ENCODE peak calls at places on chromosomes 5 and 9, in five cellular contexts. One of them, this sample, is unnamed.

GRCh38 chr9:131976157-131976740 is 103.4 kb downstream of the MED27 start:
- DNase-seq in T1000: no peak
- DNase-seq in neural crest cell: no peak
- DNase-seq in neural progenitor cell: no peak
- DNase-seq in germinal center: no peak
- DNase-seq in this sample: no peak

GRCh38 chr9:78578016-78578555 is 281.2 kb downstream of the PSAT1 start:
- DNase-seq in germinal center: no peak
- DNase-seq in T1000: no peak
- DNase-seq in neural progenitor cell: no peak
- DNase-seq in neural crest cell: no peak
- DNase-seq in this sample: no peak

GRCh38 chr5:111223790-111224560 is at the start of gene CAMK4:
- DNase-seq in neural crest cell: peak
- DNase-seq in neural progenitor cell: peak
- DNase-seq in germinal center: peak
- DNase-seq in T1000: peak
- DNase-seq in this sample: peak

GRCh38 chr9:76219555-76220151 is 174.6 kb downstream of the RFK start:
- DNase-seq in germinal center: no peak
- DNase-seq in neural crest cell: no peak
- DNase-seq in neural progenitor cell: peak
- DNase-seq in T1000: no peak
- DNase-seq in this sample: no peak

GRCh38 chr5:35741126-35741711 is 115.5 kb upstream of the IL7R start:
- DNase-seq in germinal center: no peak
- DNase-seq in neural crest cell: no peak
- DNase-seq in T1000: no peak
- DNase-seq in neural progenitor cell: no peak
- DNase-seq in this sample: no peak

GRCh38 chr5:126000533-126000932 is 422.7 kb upstream of the GRAMD2B start:
- DNase-seq in neural progenitor cell: no peak
- DNase-seq in germinal center: no peak
- DNase-seq in neural crest cell: no peak
- DNase-seq in T1000: no peak
- DNase-seq in this sample: no peak

GRCh38 chr5:176535101-176535654 is 2.0 kb downstream of the RNF44 start:
- DNase-seq in T1000: no peak
- DNase-seq in neural crest cell: no peak
- DNase-seq in neural progenitor cell: no peak
- DNase-seq in germinal center: peak
- DNase-seq in this sample: no peak

GRCh38 chr5:67375606-67376005 is 179.0 kb upstream of the CD180 start:
- DNase-seq in neural progenitor cell: no peak
- DNase-seq in germinal center: peak
- DNase-seq in neural crest cell: no peak
- DNase-seq in T1000: no peak
- DNase-seq in this sample: no peak

GRCh38 chr5:71873202-71873601 is 154.1 kb downstream of the CARTPT start:
- DNase-seq in T1000: no peak
- DNase-seq in germinal center: no peak
- DNase-seq in neural crest cell: no peak
- DNase-seq in neural progenitor cell: no peak
- DNase-seq in this sample: no peak

GRCh38 chr5:142472306-142472951 is 147.6 kb upstream of the SPRY4 start:
- DNase-seq in neural crest cell: no peak
- DNase-seq in germinal center: no peak
- DNase-seq in neural progenitor cell: no peak
- DNase-seq in T1000: peak
- DNase-seq in this sample: no peak

GRCh38 chr5:115815693-115816225 is 700 bp downstream of the CDO1 start:
- DNase-seq in neural progenitor cell: peak
- DNase-seq in T1000: no peak
- DNase-seq in germinal center: peak
- DNase-seq in neural crest cell: peak
- DNase-seq in this sample: peak

GRCh38 chr9:118693645-118694044 is 675.6 kb downstream of the BRINP1 start:
- DNase-seq in neural crest cell: no peak
- DNase-seq in germinal center: no peak
- DNase-seq in neural progenitor cell: peak
- DNase-seq in T1000: no peak
- DNase-seq in this sample: no peak

GRCh38 chr5:169577966-169578365 is 5.6 kb upstream of the SPDL1 start:
- DNase-seq in neural progenitor cell: peak
- DNase-seq in germinal center: no peak
- DNase-seq in neural crest cell: no peak
- DNase-seq in T1000: no peak
- DNase-seq in this sample: no peak

GRCh38 chr5:68047035-68047434 is 168.5 kb upstream of the PIK3R1 start:
- DNase-seq in neural progenitor cell: no peak
- DNase-seq in germinal center: no peak
- DNase-seq in neural crest cell: no peak
- DNase-seq in T1000: no peak
- DNase-seq in this sample: no peak

This sample was measured in left ventricle myocardium superior.